ENCODE peak calls at places on chromosomes 1 and 21, in four cellular contexts. X, A, F and G are unnamed samples.

GRCh38 chr1:53592521-53592982 is 133.4 kb downstream of the DMRTB1 start:
- DNase-seq in X (no peak), A (peak), F (peak), G (peak)

GRCh38 chr1:40762144-40762923 is 21.3 kb upstream of the KCNQ4 start:
- DNase-seq in X (no peak), A (no peak), F (no peak), G (no peak)

GRCh38 chr1:2148691-2149090 is 45.9 kb downstream of the FAAP20 start:
- DNase-seq in X (no peak), A (peak), F (no peak), G (no peak)

GRCh38 chr1:11881749-11882441 is 23.1 kb upstream of the NPPB start:
- DNase-seq in X (no peak), A (no peak), F (no peak), G (no peak)

GRCh38 chr21:34199121-34199910 is 125.9 kb downstream of the MRPS6 start:
- DNase-seq in X (no peak), A (no peak), F (no peak), G (no peak)

GRCh38 chr1:45512641-45513054 is 9.0 kb downstream of the PRDX1 start:
- DNase-seq in X (peak), A (no peak), F (peak), G (peak)

GRCh38 chr1:3836421-3836820 is 20.6 kb downstream of the CEP104 start:
- DNase-seq in X (no peak), A (no peak), F (no peak), G (peak)

GRCh38 chr21:46388206-46388880 is 64.4 kb downstream of the PCNT start:
- DNase-seq in X (no peak), A (no peak), F (no peak), G (no peak)

GRCh38 chr1:186059311-186059710 is 315.7 kb downstream of the TPR start:
- DNase-seq in X (no peak), A (no peak), F (peak), G (no peak)

GRCh38 chr1:45755697-45756096 is 5.2 kb upstream of the IPP start:
- DNase-seq in X (no peak), A (no peak), F (no peak), G (no peak)

GRCh38 chr1:210627740-210628139 is 299.0 kb downstream of the HHAT start:
- DNase-seq in X (no peak), A (no peak), F (no peak), G (no peak)

GRCh38 chr1:148388260-148389026 is 94.7 kb downstream of the PPIAL4G start:
- DNase-seq in X (peak), A (peak), F (peak), G (peak)

GRCh38 chr21:45874716-45875415 is 106.7 kb upstream of the COL6A1 start:
- DNase-seq in X (no peak), A (peak), F (no peak), G (peak)

DNA sequence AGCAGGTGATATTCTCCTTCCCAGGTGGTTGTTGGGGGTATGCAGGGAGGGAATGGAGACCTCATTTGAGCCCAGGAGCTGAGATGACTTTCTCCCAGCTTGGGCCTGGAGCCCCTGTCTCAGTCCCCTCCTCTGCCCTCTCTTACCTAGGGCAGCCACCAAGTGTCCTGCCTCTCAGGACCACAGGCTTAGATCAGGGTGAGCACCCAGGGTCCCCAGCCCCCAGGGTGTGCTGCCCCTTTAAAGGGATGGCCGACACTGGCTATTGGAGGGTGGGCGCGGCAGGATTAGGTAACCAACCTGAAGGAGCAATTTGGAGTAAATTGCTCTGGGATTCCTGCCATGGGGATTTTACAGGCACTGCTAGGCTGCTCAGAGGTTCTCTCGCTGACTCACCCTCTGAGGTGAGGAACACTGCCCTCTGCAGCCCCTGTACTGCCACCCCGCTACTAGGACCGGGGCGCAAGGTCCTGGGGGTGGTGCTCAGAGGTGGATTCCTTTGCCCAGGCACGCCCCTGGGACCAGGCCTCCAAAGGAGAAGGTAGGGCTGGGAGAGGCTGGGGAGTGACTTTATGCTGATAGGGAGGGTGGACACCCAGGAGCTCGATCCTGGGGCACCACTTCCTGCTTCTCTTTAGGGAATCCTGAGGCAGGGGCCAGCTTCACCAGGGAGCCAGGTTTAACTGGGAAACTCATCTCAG is 1.5 kb downstream of the RPS6KA1 start:
- DNase-seq in X (peak), A (peak), F (peak), G (no peak)
- TF ChIP-seq CTCF in X (peak), A (peak), F (peak), G (peak)

DNA sequence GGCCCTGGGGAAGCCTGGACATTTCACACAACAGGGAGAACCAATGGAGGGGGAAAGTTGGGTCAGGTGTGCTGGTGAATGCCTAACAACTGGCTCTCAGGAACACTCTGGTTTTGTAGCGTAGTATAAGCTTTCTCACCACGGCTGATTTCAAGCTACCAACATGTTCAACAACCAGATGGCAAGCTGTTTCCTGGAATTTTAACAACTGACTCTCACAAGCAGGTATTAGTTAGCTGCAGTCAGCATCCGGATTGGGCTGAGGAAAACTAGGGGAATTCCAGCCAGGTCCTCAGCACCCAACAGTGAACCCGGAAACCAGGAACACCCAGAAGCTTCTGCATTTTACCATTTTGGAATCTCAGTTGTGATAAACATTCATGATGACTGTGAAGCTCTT is 162.3 kb upstream of the CAMK1G start:
- DNase-seq in X (no peak), A (no peak), F (peak), G (no peak)
- H3K27ac ChIP-seq in X (no peak), A (no peak), F (peak), G (no peak)

DNA sequence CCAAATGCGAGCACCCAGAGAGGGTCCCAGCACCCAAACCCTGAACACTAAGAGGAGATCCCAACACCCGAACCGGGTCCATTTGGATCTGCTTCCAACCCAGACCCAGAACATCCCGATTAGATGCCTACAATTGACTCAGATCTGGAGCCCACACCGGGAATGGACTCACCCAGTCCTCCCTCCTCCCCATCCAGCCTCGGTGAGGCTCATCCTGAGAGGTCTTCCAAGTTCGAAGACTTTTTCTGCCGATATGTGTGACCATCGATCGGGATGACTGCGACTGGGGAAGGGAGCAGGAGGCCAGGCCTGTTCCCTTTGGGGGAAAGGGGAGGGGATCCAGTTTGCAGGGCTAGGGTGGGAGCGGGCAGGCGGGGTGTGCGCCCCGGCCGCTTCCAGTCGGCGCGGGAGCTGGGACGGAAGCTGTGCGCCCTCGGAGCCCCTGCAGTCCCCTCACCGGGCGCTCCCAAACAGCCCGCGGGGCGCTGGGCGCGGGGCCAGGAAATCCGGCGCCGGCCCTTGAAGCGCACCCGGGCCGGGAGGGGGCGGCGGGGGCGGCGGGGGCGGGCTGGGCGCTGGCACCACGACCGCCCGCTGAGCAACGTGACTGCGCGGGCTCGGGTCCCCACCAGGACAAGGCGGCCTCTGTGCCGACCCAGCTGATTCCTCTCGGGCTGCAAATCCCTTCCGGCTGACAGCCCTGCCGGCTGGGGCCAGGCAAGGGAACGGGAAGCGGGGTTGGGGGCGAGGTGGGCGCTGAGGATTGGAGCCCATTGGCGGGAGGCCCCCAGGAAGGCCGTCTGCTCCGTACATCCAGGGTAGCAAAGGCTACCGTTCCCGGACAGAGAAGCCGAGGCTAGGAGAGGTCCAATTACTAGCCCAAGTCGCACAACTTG is 104.0 kb downstream of the EBNA1BP2 start:
- DNase-seq in X (no peak), A (no peak), F (no peak), G (no peak)
- H3K4me3 ChIP-seq in X (peak), A (peak), F (no peak), G (peak)

GRCh38 chr1:19101244-19101643 is 108.8 kb downstream of the UBR4 start:
- DNase-seq in X (no peak), A (no peak), F (no peak), G (no peak)

GRCh38 chr1:19100008-19100407 is 110.1 kb downstream of the UBR4 start:
- DNase-seq in X (no peak), A (no peak), F (no peak), G (no peak)

GRCh38 chr1:19096990-19097389 is 113.1 kb downstream of the UBR4 start:
- DNase-seq in X (no peak), A (no peak), F (no peak), G (no peak)

GRCh38 chr1:19091539-19091938 is 118.5 kb downstream of the UBR4 start:
- DNase-seq in X (no peak), A (no peak), F (no peak), G (no peak)

DNA sequence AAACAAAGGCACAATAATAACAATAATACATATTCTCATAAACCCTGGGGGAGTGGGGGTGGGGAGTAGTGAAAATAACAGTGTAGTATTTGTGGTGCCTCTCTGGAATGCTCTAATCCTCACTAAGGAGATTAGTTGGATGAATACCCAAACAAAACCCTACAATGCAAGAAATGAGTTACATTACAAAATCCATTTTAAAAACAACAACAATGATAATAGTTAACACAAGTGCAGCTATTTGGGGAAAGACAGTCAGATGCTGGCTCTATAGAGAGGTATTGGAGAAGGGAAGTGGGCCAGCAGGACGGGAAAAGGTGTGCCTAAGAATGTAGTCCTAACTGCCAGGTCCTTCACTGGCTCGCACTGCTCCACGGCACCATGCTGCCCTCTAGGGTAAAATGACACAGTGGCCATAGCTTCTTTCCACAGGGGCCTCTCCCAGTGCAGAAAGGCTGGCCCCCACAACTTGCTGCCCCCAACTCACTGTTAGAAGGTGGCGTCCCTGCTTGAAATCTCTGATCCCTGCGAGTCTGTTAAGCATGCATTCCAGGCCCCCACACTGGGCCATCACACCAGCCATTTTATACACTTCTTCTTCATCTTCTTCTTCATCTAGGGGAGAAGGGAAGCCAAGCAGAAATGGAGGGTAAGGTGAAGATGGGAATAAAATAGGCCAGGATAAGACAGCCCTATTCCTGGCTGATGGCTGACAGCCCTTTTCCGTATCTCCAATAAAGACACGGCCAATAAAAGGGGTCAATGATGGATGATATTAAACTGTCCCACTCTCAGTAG is 113.8 kb downstream of the UBR4 start:
- DNase-seq in X (peak), A (peak), F (peak), G (no peak)
- TF ChIP-seq CTCF in X (peak), A (peak), F (peak), G (peak)

GRCh38 chr1:154346276-154346914 is 21.1 kb downstream of the ATP8B2 start:
- DNase-seq in X (no peak), A (no peak), F (no peak), G (no peak)
- H3K27ac ChIP-seq in X (no peak), A (no peak), F (no peak), G (no peak)